ENCODE peak calls at places on chromosome 2, in four cellular contexts. One of them, this sample, is unnamed.

GRCh38 chr2:120947982-120948661 is 212.5 kb downstream of the GLI2 start:
- DNase-seq in H1: no peak
- DNase-seq in HepG2: no peak
- DNase-seq in K562: no peak
- DNase-seq in this sample: no peak

GRCh38 chr2:219045937-219046550 is 4.7 kb upstream of the CFAP65 start:
- DNase-seq in H1: no peak
- DNase-seq in HepG2: no peak
- DNase-seq in K562: peak
- DNase-seq in this sample: no peak

GRCh38 chr2:173210270-173211196 is 134.9 kb downstream of the MAP3K20 start:
- DNase-seq in H1: no peak
- DNase-seq in HepG2: peak
- DNase-seq in K562: peak
- DNase-seq in this sample: peak

GRCh38 chr2:31137211-31138036 is 816 bp downstream of the GALNT14 start:
- DNase-seq in H1: no peak
- DNase-seq in K562: no peak
- DNase-seq in HepG2: no peak
- DNase-seq in this sample: peak

GRCh38 chr2:9945596-9945995 is 5.9 kb upstream of the GRHL1 start:
- DNase-seq in HepG2: no peak
- DNase-seq in K562: no peak
- DNase-seq in H1: no peak
- DNase-seq in this sample: no peak

GRCh38 chr2:105952131-105952530 is 207.4 kb downstream of the NCK2 start:
- DNase-seq in H1: no peak
- DNase-seq in K562: no peak
- DNase-seq in HepG2: no peak
- DNase-seq in this sample: no peak

GRCh38 chr2:71939588-71940535 is 207.8 kb downstream of the CYP26B1 start:
- DNase-seq in HepG2: no peak
- DNase-seq in K562: no peak
- DNase-seq in H1: no peak
- DNase-seq in this sample: no peak

GRCh38 chr2:162013514-162014205 is 60.4 kb downstream of the DPP4 start:
- DNase-seq in H1: no peak
- DNase-seq in K562: no peak
- DNase-seq in HepG2: no peak
- DNase-seq in this sample: no peak

GRCh38 chr2:165203689-165204559 is at the start of gene SCN3A:
- DNase-seq in H1: no peak
- DNase-seq in K562: peak
- DNase-seq in HepG2: peak
- DNase-seq in this sample: peak

GRCh38 chr2:233248999-233249398 is 2.5 kb upstream of the ATG16L1 start:
- DNase-seq in H1: no peak
- DNase-seq in K562: no peak
- DNase-seq in HepG2: no peak
- DNase-seq in this sample: no peak

GRCh38 chr2:202376460-202377307 is 557 bp downstream of the BMPR2 start:
- DNase-seq in HepG2: no peak
- DNase-seq in H1: no peak
- DNase-seq in K562: peak
- DNase-seq in this sample: peak

GRCh38 chr2:86042256-86043168 is 63.2 kb downstream of the POLR1A start:
- DNase-seq in H1: no peak
- DNase-seq in K562: no peak
- DNase-seq in HepG2: no peak
- DNase-seq in this sample: no peak

GRCh38 chr2:241413929-241414580 is 58.0 kb downstream of the FARP2 start:
- DNase-seq in H1: no peak
- DNase-seq in HepG2: no peak
- DNase-seq in K562: no peak
- DNase-seq in this sample: no peak
- TF ChIP-seq PHF8 in H1: no peak
- TF ChIP-seq PHF8 in HepG2: no peak
- TF ChIP-seq PHF8 in K562: no peak
- TF ChIP-seq PHF8 in this sample: no peak

GRCh38 chr2:167980436-167980835 is 267.0 kb downstream of the STK39 start:
- DNase-seq in K562: no peak
- DNase-seq in H1: no peak
- DNase-seq in HepG2: no peak
- DNase-seq in this sample: no peak
- TF ChIP-seq CEBPB in K562: no peak
- TF ChIP-seq CEBPB in H1: no peak
- TF ChIP-seq CEBPB in HepG2: no peak
- TF ChIP-seq CEBPB in this sample: no peak

GRCh38 chr2:60551241-60552095 is 2.0 kb downstream of the BCL11A start:
- DNase-seq in HepG2: no peak
- DNase-seq in H1: no peak
- DNase-seq in K562: no peak
- DNase-seq in this sample: no peak
- TF ChIP-seq CHD2 in HepG2: no peak
- TF ChIP-seq CHD2 in H1: no peak
- TF ChIP-seq CHD2 in K562: no peak
- TF ChIP-seq CHD2 in this sample: no peak

DNA sequence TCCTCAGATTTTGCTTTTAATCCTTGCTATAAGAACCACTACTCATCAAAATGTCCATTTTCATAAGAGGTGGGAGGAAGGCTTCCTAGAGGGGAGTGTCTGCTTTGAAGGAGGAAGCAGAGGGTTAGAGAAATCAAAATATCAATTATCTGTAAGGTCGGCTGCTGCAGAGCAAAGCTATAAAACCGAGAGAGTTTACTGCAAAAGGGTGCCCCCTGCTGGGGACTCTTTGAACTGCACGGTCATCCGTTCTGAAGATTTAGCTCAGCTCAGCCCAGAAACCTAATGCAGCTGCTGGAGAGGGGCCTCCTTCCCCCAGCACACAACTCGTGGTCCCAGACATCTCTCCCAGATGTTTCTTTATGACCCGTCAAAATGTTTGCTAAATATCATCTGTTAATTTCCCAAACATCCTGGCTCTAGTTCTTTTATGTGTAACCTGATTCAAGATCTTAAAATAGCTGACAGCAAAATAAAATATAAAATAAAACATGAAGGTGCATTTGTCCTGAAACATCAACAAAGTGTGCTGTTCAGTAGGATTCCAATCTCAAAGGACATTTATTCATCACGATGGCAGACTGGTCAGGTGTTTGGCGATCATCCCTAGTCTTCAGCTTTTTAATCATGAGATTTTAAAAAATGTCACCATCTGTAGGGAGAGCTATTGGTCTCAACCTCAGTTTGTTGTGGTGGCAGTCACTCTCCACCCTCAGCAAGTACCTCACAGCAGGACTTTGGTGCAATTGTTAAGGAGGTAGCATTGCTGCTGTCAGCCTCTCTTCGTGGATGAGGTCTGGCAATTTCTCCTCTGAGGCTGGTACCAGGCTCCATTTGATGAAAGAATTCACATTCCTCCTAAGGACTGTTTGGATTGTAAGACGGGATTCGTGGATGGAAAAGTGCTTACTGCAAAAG is 185.9 kb downstream of the MTX2 start:
- DNase-seq in K562: peak
- DNase-seq in H1: peak
- DNase-seq in HepG2: peak
- DNase-seq in this sample: peak
- TF ChIP-seq PHF8 in K562: no peak
- TF ChIP-seq PHF8 in H1: no peak
- TF ChIP-seq PHF8 in HepG2: no peak
- TF ChIP-seq PHF8 in this sample: no peak

DNA sequence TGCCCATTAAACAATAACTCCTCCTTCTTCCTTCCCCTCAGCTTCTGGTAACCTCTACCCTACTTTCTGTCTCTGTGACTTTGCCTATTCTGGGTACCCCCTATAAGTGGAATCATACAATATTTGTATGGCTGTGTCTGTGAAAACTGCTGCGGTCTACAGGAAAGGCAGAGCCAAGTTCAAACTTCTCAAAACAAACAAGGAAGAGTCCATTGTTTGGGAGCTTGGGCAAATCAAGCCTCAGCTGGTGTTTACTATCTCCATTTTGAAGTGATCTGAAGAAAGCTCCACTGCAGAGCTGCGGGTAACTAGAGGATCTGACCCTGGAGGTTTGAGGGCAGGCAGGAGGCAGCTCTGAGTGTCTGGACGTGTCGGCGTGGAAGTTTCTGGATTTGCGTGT is 48.6 kb upstream of the DAPL1 start:
- DNase-seq in H1: no peak
- DNase-seq in K562: no peak
- DNase-seq in HepG2: no peak
- DNase-seq in this sample: no peak
- TF ChIP-seq CEBPB in H1: no peak
- TF ChIP-seq CEBPB in K562: no peak
- TF ChIP-seq CEBPB in HepG2: no peak
- TF ChIP-seq CEBPB in this sample: no peak

GRCh38 chr2:18373664-18374063 is 186.8 kb downstream of the RDH14 start:
- DNase-seq in H1: no peak
- DNase-seq in K562: no peak
- DNase-seq in HepG2: no peak
- DNase-seq in this sample: no peak
- TF ChIP-seq CHD2 in H1: no peak
- TF ChIP-seq CHD2 in K562: no peak
- TF ChIP-seq CHD2 in HepG2: no peak
- TF ChIP-seq CHD2 in this sample: no peak

DNA sequence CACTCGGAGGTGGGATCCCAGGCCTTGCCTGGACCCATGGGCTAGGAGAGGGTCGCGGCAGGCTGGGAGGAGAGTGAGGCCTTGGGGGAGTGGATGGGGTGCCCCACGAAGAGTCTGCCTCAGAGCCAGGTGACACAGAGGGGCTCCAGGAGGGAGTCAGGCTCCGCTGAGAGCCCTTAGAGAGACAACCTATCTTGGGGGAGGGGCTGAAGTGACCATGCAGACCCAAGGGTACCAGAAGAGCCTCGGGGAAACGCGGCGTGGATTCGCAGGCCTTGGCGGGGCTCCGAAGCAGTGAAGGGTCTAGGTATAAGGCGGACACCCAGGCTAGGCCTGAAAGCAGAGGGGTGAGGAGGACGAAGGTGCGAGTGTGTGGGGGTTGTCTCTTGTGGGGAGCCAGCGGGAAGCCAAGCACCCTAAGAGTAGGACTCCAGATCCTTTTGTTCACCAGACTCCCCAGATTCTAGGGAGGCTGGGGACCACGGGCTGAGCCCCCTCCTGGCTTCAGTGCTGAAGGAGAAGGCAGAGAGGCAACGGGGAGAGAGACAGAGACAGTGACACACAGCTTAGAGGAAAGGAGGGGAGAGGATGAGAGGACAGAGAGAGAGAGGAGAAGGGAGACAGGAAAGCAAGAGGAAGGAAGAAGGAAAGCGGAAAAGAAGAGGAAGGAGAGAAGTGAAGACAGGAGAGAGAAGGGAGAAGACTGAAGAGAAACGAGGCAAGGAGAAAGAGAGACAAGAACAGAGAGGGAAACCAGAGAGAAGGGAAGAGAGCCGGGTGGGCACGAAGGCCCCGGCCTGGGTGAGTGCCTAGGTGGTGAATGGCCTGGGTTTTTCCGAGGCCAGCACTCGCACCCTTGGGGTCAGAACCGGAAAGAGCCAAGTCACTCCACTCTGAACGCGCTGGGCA is 1.1 kb upstream of the HOXD11 start:
- DNase-seq in HepG2: no peak
- DNase-seq in K562: no peak
- DNase-seq in H1: no peak
- DNase-seq in this sample: no peak
- TF ChIP-seq PHF8 in HepG2: no peak
- TF ChIP-seq PHF8 in K562: no peak
- TF ChIP-seq PHF8 in H1: no peak
- TF ChIP-seq PHF8 in this sample: no peak

GRCh38 chr2:74576830-74577229 is 22.3 kb downstream of the DOK1 start:
- DNase-seq in H1: no peak
- DNase-seq in K562: no peak
- DNase-seq in HepG2: no peak
- DNase-seq in this sample: no peak
- TF ChIP-seq CEBPB in H1: no peak
- TF ChIP-seq CEBPB in K562: no peak
- TF ChIP-seq CEBPB in HepG2: no peak
- TF ChIP-seq CEBPB in this sample: no peak

DNA sequence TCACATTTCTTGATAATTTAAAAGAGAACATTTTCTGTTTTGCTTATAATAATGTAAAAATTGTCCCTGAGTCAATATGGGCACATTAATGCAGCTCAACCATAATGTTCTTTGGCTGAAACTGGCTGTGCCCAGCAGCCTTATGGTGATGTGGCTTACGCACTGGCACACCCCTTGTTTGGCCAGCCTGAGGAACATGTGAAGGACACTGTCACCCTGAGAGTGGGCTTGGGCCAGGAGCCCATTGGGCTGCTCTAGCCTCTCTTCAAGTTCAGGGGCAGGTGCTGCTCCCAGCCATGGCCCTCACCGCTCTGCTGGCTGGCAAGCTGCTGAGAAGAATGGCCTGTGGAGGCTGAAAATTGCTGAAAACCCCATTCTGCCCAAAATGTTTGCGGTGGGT is 37.5 kb downstream of the MRPL33 start:
- DNase-seq in HepG2: no peak
- DNase-seq in K562: no peak
- DNase-seq in H1: no peak
- DNase-seq in this sample: no peak
- TF ChIP-seq CHD2 in HepG2: no peak
- TF ChIP-seq CHD2 in K562: no peak
- TF ChIP-seq CHD2 in H1: no peak
- TF ChIP-seq CHD2 in this sample: no peak

DNA sequence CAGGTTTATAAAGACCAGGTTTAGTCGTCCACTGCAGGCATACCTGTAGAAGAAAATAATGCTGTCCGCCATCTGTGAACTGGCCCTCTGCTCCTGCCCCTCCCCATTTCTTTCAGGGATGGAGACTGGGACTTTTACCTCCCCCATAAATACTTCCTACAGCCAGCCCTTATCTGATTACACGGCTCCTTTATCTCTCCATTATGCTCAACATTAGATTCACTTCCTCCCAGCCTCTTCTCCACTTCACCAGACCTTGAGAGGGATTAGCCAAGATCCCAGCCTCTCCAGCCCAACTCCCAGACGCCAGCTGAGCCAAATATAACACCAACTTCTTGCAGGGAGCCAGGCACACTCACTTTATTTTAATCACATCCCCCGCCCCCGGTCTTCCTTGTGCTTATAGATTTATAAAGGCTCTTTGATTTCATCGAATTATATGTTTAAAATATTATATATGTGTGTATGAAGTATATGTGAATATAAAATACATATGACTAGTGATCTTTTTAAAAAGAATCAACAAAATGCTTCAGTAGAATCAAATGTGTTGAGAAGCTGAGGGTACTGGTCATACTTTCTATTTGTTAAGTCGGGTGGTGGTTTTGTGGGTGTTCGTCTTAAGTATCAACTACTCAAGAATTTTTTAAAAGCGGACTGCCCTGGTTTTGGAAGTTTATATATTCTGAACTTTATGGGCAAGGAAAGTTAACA is 81.0 kb downstream of the SPRED2 start:
- DNase-seq in K562: peak
- DNase-seq in H1: no peak
- DNase-seq in HepG2: no peak
- DNase-seq in this sample: no peak
- TF ChIP-seq PHF8 in K562: no peak
- TF ChIP-seq PHF8 in H1: no peak
- TF ChIP-seq PHF8 in HepG2: no peak
- TF ChIP-seq PHF8 in this sample: no peak

This sample was measured in A549.